ENCODE peak calls at places on chromosomes 5 and 9, in ten cellular contexts. H, U, A, S, C, M, V, W, Y and E are unnamed samples.

GRCh38 chr5:38672059-38672791 is 115.8 kb upstream of the LIFR start:
- DNase-seq in U (peak), V (no peak), A (no peak), C (no peak), M (peak), S (no peak), Y (no peak), H (peak), W (peak), E (no peak)

GRCh38 chr9:114284316-114285060 is 38.4 kb upstream of the ORM1 start:
- DNase-seq in H (no peak), W (no peak), S (no peak), Y (no peak), M (no peak), C (no peak), A (no peak), U (no peak), V (no peak), E (peak)

GRCh38 chr9:113580041-113580953 is 116.8 kb downstream of the RGS3 start:
- DNase-seq in A (peak), S (peak), H (peak), M (peak), V (no peak), U (peak), C (no peak), W (no peak), Y (peak), E (no peak)

GRCh38 chr5:179765400-179765799 is 28.4 kb upstream of the LTC4S start:
- DNase-seq in U (peak), C (no peak), W (peak), S (no peak), Y (no peak), V (peak), A (no peak), H (peak), M (peak), E (peak)

GRCh38 chr5:82421119-82421518 is 143.0 kb upstream of the RPS23 start:
- DNase-seq in C (no peak), S (peak), H (peak), Y (no peak), M (peak), V (no peak), U (peak), W (peak), A (no peak), E (no peak)

GRCh38 chr9:36642817-36643216 is 70.1 kb downstream of the MELK start:
- DNase-seq in Y (no peak), S (no peak), A (no peak), V (no peak), C (no peak), H (no peak), M (no peak), U (no peak), W (no peak), E (no peak)

GRCh38 chr5:98624145-98624880 is 149.2 kb upstream of the RGMB start:
- DNase-seq in A (no peak), M (no peak), W (no peak), C (no peak), H (peak), S (no peak), V (no peak), U (no peak), Y (no peak), E (no peak)

GRCh38 chr5:179606071-179606909 is 17.2 kb downstream of the HNRNPH1 start:
- DNase-seq in M (no peak), A (no peak), U (no peak), H (no peak), W (no peak), S (no peak), V (no peak), Y (no peak), C (no peak), E (no peak)

GRCh38 chr9:113645224-113645971 is 181.9 kb downstream of the RGS3 start:
- DNase-seq in S (no peak), M (no peak), V (no peak), U (no peak), Y (no peak), C (no peak), H (no peak), A (no peak), W (no peak), E (peak)

GRCh38 chr9:126248680-126249079 is 77.9 kb upstream of the MVB12B start:
- DNase-seq in V (peak), A (no peak), W (peak), U (peak), M (peak), Y (no peak), C (no peak), H (peak), S (no peak), E (no peak)

GRCh38 chr5:164763211-164763610 is 1257.8 kb downstream of the MAT2B start:
- DNase-seq in S (no peak), W (no peak), C (no peak), A (no peak), H (no peak), M (no peak), V (no peak), U (no peak), Y (no peak), E (no peak)

GRCh38 chr5:167530548-167530947 is 760.9 kb upstream of the WWC1 start:
- DNase-seq in M (no peak), V (no peak), C (no peak), W (no peak), U (peak), A (no peak), S (no peak), Y (no peak), H (no peak), E (no peak)

GRCh38 chr9:20242767-20243166 is 379.5 kb downstream of the MLLT3 start:
- DNase-seq in A (no peak), U (no peak), Y (no peak), H (no peak), C (no peak), W (no peak), S (no peak), V (no peak), M (no peak), E (no peak)

GRCh38 chr5:131460867-131461572 is 174.0 kb downstream of the RAPGEF6 start:
- DNase-seq in W (no peak), Y (no peak), S (no peak), U (no peak), C (no peak), H (peak), A (no peak), V (no peak), M (peak), E (no peak)

GRCh38 chr5:34674226-34674625 is 18.1 kb downstream of the RAI14 start:
- DNase-seq in H (peak), U (no peak), Y (no peak), A (no peak), C (no peak), S (no peak), V (peak), M (peak), W (peak), E (no peak)

GRCh38 chr9:93899609-93900435 is 55.3 kb downstream of the BARX1 start:
- DNase-seq in Y (no peak), M (no peak), C (no peak), A (no peak), S (no peak), W (no peak), U (no peak), V (no peak), H (no peak), E (no peak)

GRCh38 chr5:116068028-116068632 is 16.7 kb upstream of the COMMD10 start:
- DNase-seq in W (peak), Y (no peak), U (peak), S (peak), A (peak), V (peak), H (peak), C (peak), M (peak), E (no peak)

GRCh38 chr9:34362614-34363013 is 14.1 kb downstream of the MYORG start:
- DNase-seq in H (no peak), S (no peak), V (no peak), M (no peak), A (no peak), U (no peak), Y (no peak), C (no peak), W (no peak), E (peak)

GRCh38 chr9:104856413-104856941 is 71.5 kb downstream of the ABCA1 start:
- DNase-seq in V (no peak), H (no peak), W (no peak), M (no peak), C (peak), A (no peak), U (no peak), S (peak), Y (no peak), E (no peak)

GRCh38 chr5:110086658-110087388 is 397.1 kb downstream of the MAN2A1 start:
- DNase-seq in W (peak), S (no peak), C (no peak), V (peak), A (peak), Y (no peak), M (peak), H (peak), U (peak), E (no peak)

GRCh38 chr5:127863161-127863560 is 160.0 kb downstream of the CCDC192 start:
- DNase-seq in W (no peak), U (no peak), M (peak), V (no peak), H (peak), C (no peak), Y (no peak), A (no peak), S (no peak), E (no peak)

GRCh38 chr9:102728946-102729345 is 266.2 kb upstream of the CYLC2 start:
- DNase-seq in A (no peak), S (no peak), V (no peak), U (no peak), C (no peak), W (no peak), M (no peak), Y (no peak), H (no peak), E (no peak)

GRCh38 chr5:138543730-138544104 is 681 bp upstream of the ETF1 start:
- DNase-seq in M (no peak), C (no peak), W (no peak), V (peak), Y (no peak), U (no peak), A (no peak), H (no peak), S (no peak), E (peak)

GRCh38 chr5:127840198-127840524 is 137.0 kb downstream of the CCDC192 start:
- DNase-seq in H (no peak), Y (no peak), M (peak), S (peak), C (no peak), A (no peak), V (no peak), W (no peak), U (no peak), E (no peak)

GRCh38 chr9:4424891-4425290 is 65.4 kb upstream of the SLC1A1 start:
- DNase-seq in V (no peak), M (peak), U (no peak), A (no peak), W (no peak), S (no peak), Y (no peak), H (no peak), C (no peak), E (no peak)

GRCh38 chr5:65830856-65831255 is 95.5 kb upstream of the ERBIN start:
- DNase-seq in H (peak), C (no peak), U (peak), S (no peak), V (no peak), A (no peak), M (no peak), Y (no peak), W (no peak), E (no peak)